ENCODE peak calls at places on chromosomes 16 and 17, in four cellular contexts. W, Q, S and K are unnamed samples.

GRCh38 chr17:62966426-62967110 is 533 bp downstream of the TANC2 start:
- DNase-seq in W (peak; percentile 32), Q (peak; percentile 19), S (no peak), K (peak; percentile 64)

GRCh38 chr17:49570540-49571242 is 5.0 kb upstream of the NXPH3 start:
- DNase-seq in W (no peak), Q (no peak), S (no peak), K (no peak)

GRCh38 chr17:18129041-18129502 is 20.5 kb downstream of the MYO15A start:
- DNase-seq in W (peak; percentile 24), Q (peak; percentile 83), S (no peak), K (peak; percentile 77)

GRCh38 chr17:56653877-56654276 is 60.4 kb downstream of the NOG start:
- DNase-seq in W (peak; percentile 33), Q (no peak), S (no peak), K (no peak)

GRCh38 chr16:81266680-81267095 is 28.2 kb downstream of the BCO1 start:
- DNase-seq in W (no peak), Q (no peak), S (no peak), K (peak; percentile 69)

GRCh38 chr17:64009571-64010402 is 10.6 kb downstream of the ICAM2 start:
- DNase-seq in W (peak; percentile 61), Q (no peak), S (no peak), K (no peak)

GRCh38 chr16:12311887-12312286 is 335.4 kb downstream of the SNX29 start:
- DNase-seq in W (no peak), Q (no peak), S (no peak), K (no peak)

GRCh38 chr17:11986939-11987329 is 10.3 kb downstream of the ZNF18 start:
- DNase-seq in W (peak; percentile 72), Q (no peak), S (no peak), K (no peak)

GRCh38 chr16:27246439-27246838 is 22.1 kb downstream of the NSMCE1 start:
- DNase-seq in W (no peak), Q (no peak), S (no peak), K (no peak)

GRCh38 chr17:27533068-27533397 is 76.8 kb downstream of the KSR1 start:
- DNase-seq in W (no peak), Q (no peak), S (no peak), K (no peak)

GRCh38 chr16:87324411-87325275 is 7.5 kb upstream of the C16orf95 start:
- DNase-seq in W (peak; percentile 28), Q (no peak), S (no peak), K (no peak)

GRCh38 chr17:3926860-3927627 is 10.8 kb upstream of the P2RX1 start:
- DNase-seq in W (no peak), Q (no peak), S (no peak), K (no peak)

GRCh38 chr16:10385725-10386516 is at the start of gene ATF7IP2:
- DNase-seq in W (peak; percentile 95), Q (peak; percentile 53), S (peak; percentile 51), K (peak; percentile 89)

GRCh38 chr16:67547423-67548264 is 14.7 kb upstream of the CTCF start:
- DNase-seq in W (peak; percentile 83), Q (no peak), S (no peak), K (no peak)

GRCh38 chr16:84226026-84226425 is 13.8 kb downstream of the KCNG4 start:
- DNase-seq in W (no peak), Q (no peak), S (no peak), K (no peak)

GRCh38 chr17:3558603-3559269 is 1.1 kb upstream of the TRPV3 start:
- DNase-seq in W (no peak), Q (no peak), S (no peak), K (peak; percentile 48)

GRCh38 chr16:6684076-6684673 is 648.5 kb upstream of the RBFOX1 start:
- DNase-seq in W (no peak), Q (peak; percentile 10), S (no peak), K (no peak)

GRCh38 chr17:51860934-51861561 is 297.5 kb downstream of the CA10 start:
- DNase-seq in W (no peak), Q (peak; percentile 47), S (no peak), K (no peak)

GRCh38 chr17:14143678-14144077 is 74.4 kb downstream of the COX10 start:
- DNase-seq in W (no peak), Q (no peak), S (peak; percentile 19), K (peak; percentile 47)

GRCh38 chr17:77449908-77450741 is 309.4 kb downstream of the SEC14L1 start:
- DNase-seq in W (no peak), Q (peak; percentile 73), S (no peak), K (peak; percentile 67)

GRCh38 chr16:54873081-54873480 is 57.6 kb upstream of the IRX5 start:
- DNase-seq in W (no peak), Q (no peak), S (no peak), K (no peak)

GRCh38 chr16:1375298-1375640 is 23.5 kb downstream of the GNPTG start:
- DNase-seq in W (no peak), Q (no peak), S (no peak), K (no peak)

GRCh38 chr16:66263973-66264310 is 102.5 kb upstream of the CDH5 start:
- DNase-seq in W (no peak), Q (no peak), S (no peak), K (no peak)

GRCh38 chr17:44002141-44002848 is 2.1 kb upstream of the NAGS start:
- DNase-seq in W (peak; percentile 82), Q (no peak), S (no peak), K (no peak)

GRCh38 chr17:30101686-30102390 is 14.8 kb upstream of the NSRP1 start:
- DNase-seq in W (peak; percentile 19), Q (no peak), S (no peak), K (no peak)

GRCh38 chr16:12898556-12898955 is 2.8 kb upstream of the SHISA9 start:
- DNase-seq in W (no peak), Q (no peak), S (no peak), K (no peak)

GRCh38 chr16:85441189-85441889 is 171.8 kb upstream of the GSE1 start:
- DNase-seq in W (no peak), Q (no peak), S (no peak), K (no peak)

GRCh38 chr16:87996962-87997880 is 46.0 kb downstream of the BANP start:
- DNase-seq in W (no peak), Q (no peak), S (no peak), K (no peak)

GRCh38 chr16:85145734-85146531 is 33.7 kb upstream of the CIBAR2 start:
- DNase-seq in W (no peak), Q (no peak), S (no peak), K (no peak)

GRCh38 chr17:43832976-43833829 is at the start of gene MPP3:
- DNase-seq in W (peak; percentile 66), Q (peak; percentile 52), S (no peak), K (peak; percentile 78)

GRCh38 chr17:76493505-76494167 is 7.6 kb downstream of the RHBDF2 start:
- DNase-seq in W (no peak), Q (no peak), S (no peak), K (peak; percentile 39)

GRCh38 chr17:59846391-59847165 is 46.2 kb downstream of the TUBD1 start:
- DNase-seq in W (peak; percentile 74), Q (peak; percentile 56), S (peak; percentile 76), K (peak; percentile 45)
- TF ChIP-seq POLR2A in W (no peak), Q (no peak), S (no peak), K (no peak)

GRCh38 chr17:42282478-42283080 is 5.7 kb upstream of the STAT5A start:
- DNase-seq in W (no peak), Q (no peak), S (no peak), K (peak; percentile 11)
- H3K4me1 ChIP-seq in W (peaks cover 8% of the 10 kb centered on the region), Q (peaks cover 3% of the 10 kb centered on the region), S (no peaks in the 10 kb centered on the region), K (peaks cover 17% of the 10 kb centered on the region)

GRCh38 chr17:39666601-39667261 is 1.5 kb upstream of the PNMT start:
- DNase-seq in W (no peak), Q (no peak), S (peak; percentile 75), K (no peak)
- H3K4me3 ChIP-seq in W (no peak overlapping the region), Q (no peak overlapping the region), S (peak overlapping the region; percentile 52), K (no peak overlapping the region)

DNA sequence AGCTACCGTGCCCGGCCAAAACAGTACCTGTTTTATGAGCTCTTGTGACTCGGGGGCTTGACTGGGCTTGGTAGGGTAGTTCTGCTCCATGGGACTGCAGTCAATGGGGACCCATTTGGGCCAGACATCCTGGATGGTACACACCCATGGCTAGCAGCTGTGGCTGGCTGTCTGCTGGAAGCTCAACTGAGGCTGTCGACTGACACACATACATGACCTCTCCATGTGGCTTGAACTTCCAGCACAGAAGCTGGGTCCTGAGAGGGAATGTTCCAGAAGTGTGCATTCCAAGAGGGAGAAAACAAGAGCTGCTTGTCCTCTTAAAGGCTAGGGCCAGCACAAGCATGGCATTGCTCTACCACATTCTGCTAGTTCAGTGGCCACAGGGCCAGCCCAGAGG is 14.9 kb upstream of the NKD1 start:
- DNase-seq in W (no peak), Q (no peak), S (no peak), K (no peak)
- TF ChIP-seq POLR2A in W (no peak), Q (no peak), S (no peak), K (no peak)

GRCh38 chr17:6757747-6758146 is 1.9 kb downstream of the XAF1 start:
- DNase-seq in W (no peak), Q (no peak), S (no peak), K (no peak)
- H3K4me1 ChIP-seq in W (peaks cover 22% of the 10 kb centered on the region), Q (no peaks in the 10 kb centered on the region), S (peaks cover 6% of the 10 kb centered on the region), K (peaks cover 33% of the 10 kb centered on the region)

DNA sequence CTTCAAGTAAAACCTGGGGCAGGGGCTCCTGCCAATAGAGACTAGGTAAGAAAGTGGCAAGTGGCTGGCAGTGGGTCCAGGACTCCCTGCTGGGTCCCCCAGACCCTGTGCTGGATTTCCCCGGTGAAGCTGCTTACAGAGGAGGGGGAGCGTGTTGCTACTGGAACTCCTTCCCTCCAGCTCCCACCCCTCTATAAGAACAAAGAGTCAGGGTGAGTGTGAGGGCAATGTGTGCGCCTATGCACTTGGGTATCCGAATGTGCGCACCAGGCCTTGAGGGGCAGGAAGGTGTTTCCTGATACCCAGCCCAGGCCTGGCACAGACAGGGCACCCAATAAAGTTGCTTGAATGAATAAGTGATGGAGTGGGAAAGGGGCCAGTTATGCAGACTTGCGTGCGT is 11.8 kb downstream of the NEUROD2 start:
- DNase-seq in W (no peak), Q (no peak), S (no peak), K (no peak)
- H3K4me3 ChIP-seq in W (no peak overlapping the region), Q (no peak overlapping the region), S (no peak overlapping the region), K (no peak overlapping the region)

DNA sequence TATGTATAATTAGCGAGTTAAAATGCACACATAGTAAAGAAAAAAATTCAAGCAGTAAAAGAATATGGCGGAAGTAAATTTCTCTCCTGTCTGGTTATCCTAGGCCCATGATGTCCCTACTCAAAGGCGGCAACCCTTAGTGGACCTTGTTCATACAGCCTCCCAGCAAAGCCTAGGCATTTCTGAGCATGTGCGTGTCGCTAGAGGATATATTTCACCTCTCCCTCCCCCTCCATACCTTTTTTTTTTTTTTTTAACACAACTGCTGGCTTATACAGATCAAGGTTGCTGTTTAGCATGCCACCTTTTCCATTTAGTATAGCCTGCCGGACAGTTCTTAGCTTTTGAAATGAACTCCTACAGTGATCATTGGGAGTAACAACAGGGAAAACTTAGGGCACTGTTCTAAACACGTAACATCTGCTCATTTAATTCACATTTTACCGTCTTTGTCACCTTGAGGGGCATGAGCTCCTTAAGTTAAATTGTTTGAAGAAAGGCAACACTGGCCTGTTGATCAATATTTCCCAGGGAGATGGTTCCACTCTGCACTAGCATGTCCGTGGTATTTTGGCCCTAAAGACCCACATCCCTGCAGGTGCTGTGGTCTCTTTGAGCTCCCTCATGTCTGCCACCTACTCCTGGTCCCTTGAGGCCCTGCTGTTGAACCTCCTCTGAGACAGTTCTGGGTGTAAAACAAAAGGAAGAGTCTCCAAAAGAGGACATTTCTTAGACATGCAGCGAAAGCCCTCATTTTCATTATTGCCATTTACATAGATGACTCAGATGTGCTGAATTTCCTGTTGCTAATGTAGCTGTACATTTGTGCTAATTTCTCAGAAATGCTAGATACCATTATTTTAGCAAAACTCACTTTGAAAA is 4.1 kb upstream of the TNFRSF13B start:
- DNase-seq in W (no peak), Q (no peak), S (no peak), K (no peak)
- TF ChIP-seq POLR2A in W (no peak), Q (no peak), S (no peak), K (no peak)